ENCODE peak calls at places on chromosomes 3 and 15, in seven cellular contexts. J is H4; E is activated T-cell treated with anti-CD3 and anti-CD28 coated beads for 1 hour; P is left lung; M is NCI-H510A treated with DMSO at 0.1 percent for 48 hours; A is GDM1; V is stimulated activated CD8-positive, alpha-beta memory T cell treated with anti-CD3 and anti-CD28 coated beads, Interleukin-15, amount 100 ng/mL, for 1 hour. N is an unnamed sample.

GRCh38 chr3:141076821-141077571 is 25.8 kb downstream of the SPSB4 start:
- DNase-seq in J (no peak), E (no peak), P (peak; percentile 72), M (peak; percentile 25), A (peak; percentile 71), V (no peak), N (peak; percentile 28)

GRCh38 chr3:43707998-43708397 is 17.3 kb downstream of the ABHD5 start:
- DNase-seq in J (peak; percentile 59), E (no peak), P (no peak), M (no peak), A (no peak), V (no peak), N (no peak)

GRCh38 chr3:84959470-84960380 is 936 bp downstream of the CADM2 start:
- DNase-seq in J (no peak), E (no peak), P (no peak), M (no peak), A (no peak), V (no peak), N (no peak)

GRCh38 chr3:126529585-126530170 is 5.7 kb downstream of the CHST13 start:
- DNase-seq in J (no peak), E (no peak), P (no peak), M (no peak), A (no peak), V (no peak), N (no peak)

GRCh38 chr3:187403768-187404270 is 35.6 kb downstream of the RTP4 start:
- DNase-seq in J (peak; percentile 92), E (no peak), P (no peak), M (no peak), A (no peak), V (no peak), N (no peak)

GRCh38 chr15:45276851-45277250 is 24.8 kb downstream of the SLC28A2 start:
- DNase-seq in J (peak; percentile 37), E (no peak), P (no peak), M (peak; percentile 14), A (no peak), V (no peak), N (no peak)

GRCh38 chr3:138939563-138940241 is 7.2 kb downstream of the FOXL2 start:
- DNase-seq in J (no peak), E (no peak), P (no peak), M (no peak), A (no peak), V (no peak), N (no peak)

GRCh38 chr15:45645026-45645980 is 10.5 kb downstream of the SQOR start:
- DNase-seq in J (no peak), E (no peak), P (no peak), M (no peak), A (no peak), V (no peak), N (no peak)

GRCh38 chr3:78529601-78530000 is 1238.2 kb downstream of the ROBO1 start:
- DNase-seq in J (no peak), E (no peak), P (no peak), M (no peak), A (no peak), V (no peak), N (no peak)

GRCh38 chr3:25453521-25454410 is 25.7 kb downstream of the RARB start:
- DNase-seq in J (no peak), E (no peak), P (no peak), M (no peak), A (no peak), V (no peak), N (no peak)

GRCh38 chr15:65980824-65981456 is 111.6 kb downstream of the RAB11A start:
- DNase-seq in J (peak; percentile 72), E (no peak), P (peak; percentile 55), M (no peak), A (peak; percentile 15), V (no peak), N (no peak)

GRCh38 chr15:28873585-28874139 is 12.1 kb upstream of the APBA2 start:
- DNase-seq in J (no peak), E (no peak), P (no peak), M (no peak), A (no peak), V (no peak), N (no peak)

GRCh38 chr15:66905954-66906353 is 159.4 kb upstream of the SMAD3 start:
- DNase-seq in J (no peak), E (no peak), P (no peak), M (no peak), A (no peak), V (no peak), N (no peak)

GRCh38 chr3:127486337-127486944 is 104.1 kb downstream of the TPRA1 start:
- DNase-seq in J (no peak), E (no peak), P (peak; percentile 5), M (no peak), A (no peak), V (no peak), N (no peak)

GRCh38 chr15:89114974-89115373 is 26.7 kb downstream of the ABHD2 start:
- DNase-seq in J (no peak), E (no peak), P (no peak), M (peak; percentile 44), A (no peak), V (no peak), N (peak; percentile 56)

GRCh38 chr3:13865581-13866405 is 14.1 kb downstream of the WNT7A start:
- DNase-seq in J (no peak), E (no peak), P (no peak), M (no peak), A (no peak), V (no peak), N (no peak)

GRCh38 chr15:91849749-91850161 is 3.8 kb upstream of the SLCO3A1 start:
- DNase-seq in J (peak; percentile 63), E (no peak), P (no peak), M (peak; percentile 26), A (peak; percentile 87), V (no peak), N (no peak)

GRCh38 chr3:141108002-141108401 is 56.9 kb downstream of the SPSB4 start:
- DNase-seq in J (no peak), E (no peak), P (no peak), M (no peak), A (no peak), V (no peak), N (no peak)

GRCh38 chr15:80530737-80531365 is 126.7 kb downstream of the ARNT2 start:
- DNase-seq in J (no peak), E (no peak), P (no peak), M (no peak), A (no peak), V (no peak), N (no peak)

GRCh38 chr15:26095710-26096330 is 232.7 kb upstream of the ATP10A start:
- DNase-seq in J (no peak), E (no peak), P (no peak), M (no peak), A (no peak), V (no peak), N (no peak)

GRCh38 chr3:69005071-69005816 is 8.2 kb downstream of the EOGT start:
- DNase-seq in J (no peak), E (no peak), P (no peak), M (no peak), A (no peak), V (no peak), N (no peak)

GRCh38 chr15:75985966-75986365 is 26.3 kb downstream of the NRG4 start:
- DNase-seq in J (no peak), E (no peak), P (no peak), M (no peak), A (no peak), V (no peak), N (no peak)

GRCh38 chr3:155585384-155585783 is 159.5 kb downstream of the PLCH1 start:
- DNase-seq in J (no peak), E (no peak), P (no peak), M (no peak), A (no peak), V (no peak), N (no peak)

GRCh38 chr3:179186426-179186825 is 38.3 kb downstream of the PIK3CA start:
- DNase-seq in J (no peak), E (no peak), P (no peak), M (no peak), A (no peak), V (no peak), N (no peak)

GRCh38 chr15:37181339-37181738 is 81.0 kb upstream of the MEIS2 start:
- DNase-seq in J (no peak), E (no peak), P (no peak), M (no peak), A (no peak), V (no peak), N (no peak)

N was measured in DMS153.